ENCODE peak calls at places on chromosomes 3 and 15, in seven cellular contexts. W, E, Z, S, Q, C and X are unnamed samples.

GRCh38 chr3:139084176-139084575 is 39.5 kb upstream of the PRR23C start:
- DNase-seq in W (no peak), E (no peak), Z (no peak), S (no peak), Q (no peak), C (no peak), X (no peak)

GRCh38 chr15:59039225-59039624 is 51.8 kb downstream of the RNF111 start:
- DNase-seq in W (no peak), E (no peak), Z (no peak), S (no peak), Q (no peak), C (no peak), X (no peak)

GRCh38 chr3:162601101-162601670 is 1104.6 kb downstream of the OTOL1 start:
- DNase-seq in W (no peak), E (no peak), Z (no peak), S (no peak), Q (no peak), C (no peak), X (no peak)

GRCh38 chr15:62431806-62432205 is 266.7 kb upstream of the C2CD4B start:
- DNase-seq in W (no peak), E (no peak), Z (no peak), S (no peak), Q (no peak), C (no peak), X (no peak)

GRCh38 chr15:34721802-34722795 is 32.7 kb downstream of the GJD2 start:
- DNase-seq in W (peak; percentile 92), E (no peak), Z (no peak), S (peak; percentile 0), Q (no peak), C (peak; percentile 96), X (peak; percentile 72)

GRCh38 chr15:60634815-60635214 is 155.9 kb upstream of the ICE2 start:
- DNase-seq in W (no peak), E (no peak), Z (no peak), S (no peak), Q (no peak), C (no peak), X (no peak)

GRCh38 chr3:136114421-136114820 is 81.7 kb downstream of the MSL2 start:
- DNase-seq in W (no peak), E (no peak), Z (no peak), S (no peak), Q (no peak), C (no peak), X (no peak)

GRCh38 chr15:45891766-45892165 is 256.9 kb downstream of the SQOR start:
- DNase-seq in W (no peak), E (no peak), Z (no peak), S (no peak), Q (no peak), C (no peak), X (no peak)

GRCh38 chr3:69200384-69201068 is 78.1 kb upstream of the LMOD3 start:
- DNase-seq in W (no peak), E (no peak), Z (no peak), S (peak; percentile 6), Q (peak; percentile 76), C (no peak), X (no peak)

GRCh38 chr3:103067963-103068362 is 633.1 kb downstream of the ZPLD1 start:
- DNase-seq in W (no peak), E (no peak), Z (no peak), S (no peak), Q (no peak), C (no peak), X (no peak)

GRCh38 chr3:56839784-56840724 is 38.3 kb upstream of the ARHGEF3 start:
- DNase-seq in W (no peak), E (no peak), Z (no peak), S (peak; percentile 7), Q (no peak), C (no peak), X (no peak)

GRCh38 chr3:32018723-32019564 is 37.4 kb downstream of the ZNF860 start:
- DNase-seq in W (no peak), E (no peak), Z (peak; percentile 22), S (peak; percentile 50), Q (no peak), C (peak; percentile 27), X (no peak)

GRCh38 chr15:59401810-59402569 is 29.3 kb upstream of the MYO1E start:
- DNase-seq in W (no peak), E (no peak), Z (no peak), S (no peak), Q (peak; percentile 50), C (no peak), X (no peak)

GRCh38 chr15:83739629-83740028 is 85.7 kb downstream of the ADAMTSL3 start:
- DNase-seq in W (no peak), E (no peak), Z (no peak), S (no peak), Q (no peak), C (no peak), X (no peak)

GRCh38 chr15:64701051-64701450 is 74.3 kb downstream of the RBPMS2 start:
- DNase-seq in W (no peak), E (no peak), Z (no peak), S (no peak), Q (no peak), C (no peak), X (no peak)

GRCh38 chr15:100714034-100714748 is 111.8 kb downstream of the ASB7 start:
- DNase-seq in W (peak; percentile 55), E (no peak), Z (no peak), S (no peak), Q (no peak), C (no peak), X (no peak)